ENCODE peak calls at places on chromosomes 6 and 20, in seven cellular contexts. P is breast epithelium, N is epithelial cell of proximal tubule, R is fibroblast of mammary gland, Y is GM06990, V is astrocyte, A is fibroblast of pulmonary artery. C is an unnamed sample.

GRCh38 chr20:57748601-57749130 is 38.9 kb upstream of the PMEPA1 start:
- DNase-seq in P (peak; percentile 70), N (peak; percentile 66), R (peak; percentile 44), Y (peak; percentile 59), V (peak; percentile 80), A (peak; percentile 56), C (peak; percentile 29)

GRCh38 chr6:160013987-160014868 is 45.3 kb downstream of the IGF2R start:
- DNase-seq in P (no peak), N (no peak), R (peak; percentile 47), Y (no peak), V (no peak), A (peak; percentile 14), C (no peak)

GRCh38 chr6:161169060-161169459 is 104.8 kb downstream of the AGPAT4 start:
- DNase-seq in P (no peak), N (no peak), R (peak; percentile 45), Y (no peak), V (no peak), A (no peak), C (no peak)

GRCh38 chr6:64683682-64684081 is 1023.3 kb downstream of the EYS start:
- DNase-seq in P (no peak), N (no peak), R (no peak), Y (no peak), V (peak; percentile 50), A (peak; percentile 97), C (no peak)

GRCh38 chr20:62063981-62064787 is 1.5 kb downstream of the TAF4 start:
- DNase-seq in P (peak; percentile 27), N (no peak), R (no peak), Y (no peak), V (no peak), A (no peak), C (no peak)

GRCh38 chr6:135540207-135540877 is 42.8 kb upstream of the AHI1 start:
- DNase-seq in P (no peak), N (no peak), R (peak; percentile 60), Y (no peak), V (peak; percentile 37), A (peak; percentile 70), C (no peak)

GRCh38 chr6:83609248-83609647 is 96.9 kb downstream of the PRSS35 start:
- DNase-seq in P (no peak), N (no peak), R (no peak), Y (no peak), V (no peak), A (no peak), C (no peak)

GRCh38 chr6:159062564-159062945 is 17.8 kb upstream of the TAGAP start:
- DNase-seq in P (no peak), N (no peak), R (no peak), Y (peak; percentile 59), V (no peak), A (no peak), C (no peak)

GRCh38 chr6:36428911-36429310 is 13.7 kb downstream of the PXT1 start:
- DNase-seq in P (no peak), N (no peak), R (no peak), Y (no peak), V (no peak), A (no peak), C (no peak)

GRCh38 chr6:126202689-126203088 is 137.2 kb upstream of the CENPW start:
- DNase-seq in P (no peak), N (no peak), R (no peak), Y (no peak), V (no peak), A (no peak), C (no peak)

GRCh38 chr6:142374965-142375733 is 73.3 kb downstream of the ADGRG6 start:
- DNase-seq in P (no peak), N (peak; percentile 97), R (peak; percentile 49), Y (no peak), V (peak; percentile 93), A (peak; percentile 85), C (no peak)

GRCh38 chr20:45095753-45096371 is 5.1 kb downstream of the KCNS1 start:
- DNase-seq in P (peak; percentile 21), N (no peak), R (peak; percentile 69), Y (no peak), V (no peak), A (peak; percentile 78), C (peak; percentile 16)

GRCh38 chr6:31113861-31114539 is 600 bp upstream of the PSORS1C1 start:
- DNase-seq in P (peak; percentile 58), N (no peak), R (peak; percentile 83), Y (no peak), V (peak; percentile 38), A (peak; percentile 37), C (no peak)

GRCh38 chr6:21135484-21136005 is 458.0 kb upstream of the SOX4 start:
- DNase-seq in P (no peak), N (no peak), R (no peak), Y (no peak), V (no peak), A (no peak), C (no peak)

GRCh38 chr6:139567095-139567494 is 192.6 kb upstream of the CITED2 start:
- DNase-seq in P (no peak), N (no peak), R (peak; percentile 24), Y (no peak), V (no peak), A (no peak), C (no peak)

GRCh38 chr6:126210398-126211075 is 129.4 kb upstream of the CENPW start:
- DNase-seq in P (no peak), N (no peak), R (peak; percentile 52), Y (no peak), V (peak; percentile 41), A (peak; percentile 6), C (no peak)

GRCh38 chr20:61399433-61399832 is 147.4 kb downstream of the CDH4 start:
- DNase-seq in P (no peak), N (no peak), R (no peak), Y (no peak), V (no peak), A (no peak), C (no peak)

GRCh38 chr6:53800976-53801375 is 6.2 kb downstream of the LRRC1 start:
- DNase-seq in P (no peak), N (no peak), R (no peak), Y (no peak), V (no peak), A (no peak), C (no peak)

GRCh38 chr6:152605901-152606390 is 31.2 kb downstream of the SYNE1 start:
- DNase-seq in P (no peak), N (no peak), R (no peak), Y (no peak), V (peak; percentile 14), A (no peak), C (no peak)

GRCh38 chr6:43368517-43369160 is 808 bp downstream of the ZNF318 start:
- DNase-seq in P (no peak), N (no peak), R (peak; percentile 40), Y (peak; percentile 32), V (peak; percentile 34), A (peak; percentile 49), C (no peak)

GRCh38 chr6:128723667-128724066 is 159.3 kb upstream of the LAMA2 start:
- DNase-seq in P (no peak), N (no peak), R (peak; percentile 16), Y (no peak), V (peak; percentile 60), A (no peak), C (no peak)

GRCh38 chr6:144064402-144064830 is 31.0 kb downstream of the SF3B5 start:
- DNase-seq in P (no peak), N (no peak), R (no peak), Y (peak; percentile 71), V (no peak), A (no peak), C (no peak)

GRCh38 chr6:98946266-98946817 is 1.4 kb downstream of the FBXL4 start:
- DNase-seq in P (no peak), N (no peak), R (peak; percentile 7), Y (no peak), V (no peak), A (no peak), C (no peak)

GRCh38 chr20:19998990-19999705 is 18.0 kb upstream of the NAA20 start:
- DNase-seq in P (no peak), N (no peak), R (no peak), Y (no peak), V (no peak), A (no peak), C (no peak)

GRCh38 chr20:51470521-51470875 is 72.0 kb downstream of the NFATC2 start:
- DNase-seq in P (no peak), N (no peak), R (no peak), Y (no peak), V (no peak), A (no peak), C (no peak)

GRCh38 chr6:123503619-123504018 is 133.1 kb downstream of the TRDN start:
- DNase-seq in P (no peak), N (no peak), R (no peak), Y (no peak), V (no peak), A (no peak), C (no peak)

GRCh38 chr20:1377984-1378742 is 14.7 kb downstream of the FKBP1A start:
- DNase-seq in P (no peak), N (no peak), R (peak; percentile 63), Y (no peak), V (peak; percentile 73), A (no peak), C (no peak)

GRCh38 chr20:11063459-11063858 is 389.7 kb upstream of the JAG1 start:
- DNase-seq in P (no peak), N (no peak), R (no peak), Y (no peak), V (no peak), A (no peak), C (no peak)

GRCh38 chr20:11064946-11065345 is 391.1 kb upstream of the JAG1 start:
- DNase-seq in P (no peak), N (no peak), R (no peak), Y (no peak), V (no peak), A (no peak), C (no peak)

GRCh38 chr20:11072982-11073381 is 399.2 kb upstream of the JAG1 start:
- DNase-seq in P (no peak), N (no peak), R (no peak), Y (no peak), V (no peak), A (no peak), C (no peak)

GRCh38 chr20:11067359-11067758 is 393.6 kb upstream of the JAG1 start:
- DNase-seq in P (no peak), N (no peak), R (peak; percentile 6), Y (no peak), V (no peak), A (no peak), C (no peak)
- H3K4me3 ChIP-seq in P (no peak overlapping the region), N (no peak overlapping the region), R (no peak overlapping the region), Y (no peak overlapping the region), V (no peak overlapping the region), A (no peak overlapping the region), C (no peak overlapping the region)

GRCh38 chr6:169726049-169726400 is 1.7 kb upstream of the PHF10 start:
- DNase-seq in P (no peak), N (no peak), R (no peak), Y (no peak), V (no peak), A (no peak), C (no peak)
- TF ChIP-seq CTCF in P (no peak), N (no peak), R (no peak), Y (no peak), V (no peak), A (no peak), C (no peak)

GRCh38 chr6:72466471-72466870 is 155.4 kb upstream of the KCNQ5 start:
- DNase-seq in P (no peak), N (no peak), R (no peak), Y (no peak), V (no peak), A (no peak), C (no peak)
- H3K4me3 ChIP-seq in P (no peak overlapping the region), N (no peak overlapping the region), R (no peak overlapping the region), Y (no peak overlapping the region), V (no peak overlapping the region), A (no peak overlapping the region), C (no peak overlapping the region)

GRCh38 chr6:118872726-118873125 is 21.2 kb upstream of the ASF1A start:
- DNase-seq in P (no peak), N (no peak), R (no peak), Y (no peak), V (peak; percentile 38), A (peak; percentile 25), C (no peak)
- TF ChIP-seq CTCF in P (no peak), N (no peak), R (no peak), Y (no peak), V (no peak), A (no peak), C (no peak)